ENCODE peak calls at places on chromosomes 4 and X, in seven cellular contexts. A is mesendoderm, W is IMR-90, I is neuronal stem cell, E is H9, U is H1, M is mesenchymal stem cell. F is an unnamed sample.

GRCh38 chrX:119661486-119661885 is 31.5 kb downstream of the SEPTIN6 start:
- DNase-seq in A (no peak), W (no peak), I (no peak), E (no peak), U (no peak), M (no peak), F (no peak)

GRCh38 chr4:39427477-39428119 is 20.9 kb downstream of the KLB start:
- DNase-seq in A (no peak), W (no peak), I (no peak), E (no peak), U (no peak), M (no peak), F (no peak)

GRCh38 chr4:150070464-150071170 is 7.6 kb upstream of the DCLK2 start:
- DNase-seq in A (peak), W (no peak), I (no peak), E (no peak), U (no peak), M (peak), F (no peak)

GRCh38 chr4:151854731-151855130 is 93.9 kb upstream of the GATB start:
- DNase-seq in A (no peak), W (peak), I (no peak), E (no peak), U (no peak), M (peak), F (no peak)

GRCh38 chr4:149754526-149754925 is 61.1 kb downstream of the IQCM start:
- DNase-seq in A (peak), W (peak), I (no peak), E (no peak), U (no peak), M (peak), F (no peak)

GRCh38 chr4:102521570-102522553 is 20.7 kb downstream of the NFKB1 start:
- DNase-seq in A (no peak), W (no peak), I (no peak), E (no peak), U (no peak), M (no peak), F (no peak)

GRCh38 chrX:34656842-34657780 is at the start of gene TMEM47:
- DNase-seq in A (peak), W (peak), I (peak), E (peak), U (peak), M (peak), F (peak)

GRCh38 chr4:77473509-77473908 is 132.1 kb upstream of the CXCL13 start:
- DNase-seq in A (peak), W (peak), I (no peak), E (peak), U (no peak), M (no peak), F (peak)

GRCh38 chrX:40496728-40497127 is 84.0 kb upstream of the ATP6AP2 start:
- DNase-seq in A (peak), W (peak), I (no peak), E (peak), U (no peak), M (no peak), F (no peak)

GRCh38 chrX:149495573-149496071 is 9.5 kb downstream of the IDS start:
- DNase-seq in A (peak), W (peak), I (no peak), E (no peak), U (no peak), M (peak), F (peak)

GRCh38 chr4:55553442-55553841 is 6.7 kb upstream of the CLOCK start:
- DNase-seq in A (peak), W (no peak), I (no peak), E (peak), U (peak), M (no peak), F (peak)

GRCh38 chr4:101346312-101346561 is 1.1 kb downstream of the PPP3CA start:
- DNase-seq in A (no peak), W (no peak), I (no peak), E (no peak), U (no peak), M (no peak), F (no peak)

GRCh38 chr4:43253511-43253910 is 361.0 kb downstream of the GRXCR1 start:
- DNase-seq in A (no peak), W (no peak), I (no peak), E (no peak), U (no peak), M (no peak), F (no peak)

GRCh38 chrX:154021131-154021611 is 1.5 kb upstream of the IRAK1 start:
- DNase-seq in A (peak), W (peak), I (no peak), E (no peak), U (no peak), M (peak), F (peak)

GRCh38 chr4:99293357-99293756 is 2.6 kb upstream of the ADH1A start:
- DNase-seq in A (peak), W (no peak), I (no peak), E (no peak), U (no peak), M (no peak), F (no peak)

DNA sequence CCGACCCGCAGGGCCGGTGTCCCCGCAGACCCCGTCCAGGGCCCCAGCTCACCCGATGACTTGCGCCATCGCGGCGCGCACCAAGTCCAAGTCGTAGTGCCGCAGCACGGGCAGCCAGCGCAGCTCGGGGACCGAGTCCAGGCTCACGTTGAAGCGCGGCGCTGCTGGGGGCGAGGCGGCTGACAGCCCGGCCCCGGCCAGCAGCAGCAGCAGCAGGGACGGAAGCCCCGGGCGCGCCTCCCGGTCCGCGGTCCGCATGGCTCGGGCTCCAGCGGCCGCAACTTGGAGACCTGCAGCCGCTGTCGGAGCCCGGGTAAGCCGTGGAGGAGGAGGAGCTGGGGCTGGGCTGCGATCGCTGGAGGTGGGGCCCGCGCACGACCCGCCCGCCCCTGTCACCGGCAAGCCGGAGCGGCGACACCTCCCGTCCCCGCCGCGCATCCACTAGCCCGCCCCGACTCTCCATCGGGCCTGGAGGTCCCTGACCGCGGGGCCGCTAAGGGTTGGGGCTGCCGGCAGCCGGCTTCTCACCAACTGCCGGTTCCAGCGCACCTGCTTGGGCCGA is at the start of gene NAAA:
- DNase-seq in A (peak), W (peak), I (peak), E (peak), U (peak), M (peak), F (peak)
- H3K27ac ChIP-seq in A (no peak), W (peak), I (no peak), E (no peak), U (no peak), M (peak), F (no peak)

GRCh38 chr4:145823743-145824142 is 114.9 kb downstream of the ZNF827 start:
- DNase-seq in A (no peak), W (no peak), I (no peak), E (no peak), U (no peak), M (no peak), F (no peak)
- H2BK5ac ChIP-seq in A (no peak), W (no peak), I (no peak), E (no peak), U (no peak), M (no peak), F (no peak)

GRCh38 chr4:40577588-40578253 is 51.9 kb downstream of the RBM47 start:
- DNase-seq in A (peak), W (no peak), I (no peak), E (no peak), U (no peak), M (no peak), F (no peak)
- H3K27ac ChIP-seq in A (no peak), W (peak), I (no peak), E (no peak), U (no peak), M (peak), F (peak)

GRCh38 chr4:141669501-141669900 is 33.1 kb downstream of the IL15 start:
- DNase-seq in A (no peak), W (no peak), I (no peak), E (no peak), U (no peak), M (no peak), F (no peak)
- H2BK5ac ChIP-seq in A (no peak), W (no peak), I (no peak), E (no peak), U (no peak), M (no peak), F (no peak)

GRCh38 chr4:38162240-38162784 is 202.1 kb downstream of the PTTG2 start:
- DNase-seq in A (no peak), W (peak), I (peak), E (no peak), U (no peak), M (peak), F (no peak)
- H3K27ac ChIP-seq in A (no peak), W (peak), I (no peak), E (no peak), U (no peak), M (peak), F (no peak)

DNA sequence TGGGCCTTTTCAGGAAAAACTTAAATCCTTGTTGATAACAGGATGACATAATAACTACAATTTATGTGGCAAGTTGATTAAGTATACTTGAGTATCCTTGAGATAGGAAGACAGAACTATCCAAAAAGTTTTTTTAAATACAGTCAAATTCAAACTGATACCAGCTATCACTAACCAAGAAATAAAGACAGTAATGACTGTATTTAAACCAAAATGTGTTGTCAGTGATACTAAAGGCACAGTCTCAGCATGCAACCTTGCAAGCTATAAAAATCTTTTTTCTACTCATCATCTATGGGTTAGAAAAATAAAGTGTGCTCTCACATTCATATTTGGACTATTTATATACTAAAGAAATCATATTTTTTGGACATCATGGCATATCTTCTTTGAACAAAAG is 64.7 kb downstream of the PAPSS1 start:
- DNase-seq in A (no peak), W (no peak), I (no peak), E (no peak), U (no peak), M (no peak), F (no peak)
- H2BK5ac ChIP-seq in A (no peak), W (no peak), I (no peak), E (no peak), U (no peak), M (no peak), F (no peak)

DNA sequence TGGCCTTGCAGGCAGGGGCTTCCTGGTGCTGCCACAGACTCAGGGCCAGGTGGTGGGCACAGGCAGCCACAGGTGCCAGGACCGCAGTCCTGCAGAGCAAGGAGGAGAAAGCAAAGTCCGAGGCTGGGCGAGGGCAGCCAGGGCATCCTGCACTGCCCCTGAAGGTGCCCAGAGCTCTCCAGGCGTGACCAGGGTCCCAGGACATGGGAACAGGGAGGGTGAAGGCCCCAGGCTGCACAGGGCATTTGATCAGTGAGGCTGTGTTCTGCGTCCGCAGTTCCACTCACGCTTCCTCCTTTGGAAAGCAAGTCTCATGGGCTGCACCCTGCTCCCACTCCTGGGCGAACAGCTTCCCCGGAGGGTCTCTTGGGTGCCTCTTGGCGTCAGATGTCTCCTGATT is 3.0 kb downstream of the SH3TC1 start:
- DNase-seq in A (no peak), W (no peak), I (no peak), E (no peak), U (no peak), M (no peak), F (no peak)
- H3K27ac ChIP-seq in A (no peak), W (no peak), I (no peak), E (no peak), U (no peak), M (no peak), F (no peak)

GRCh38 chr4:83569429-83569828 is 33.5 kb downstream of the GPAT3 start:
- DNase-seq in A (no peak), W (no peak), I (no peak), E (no peak), U (no peak), M (no peak), F (no peak)
- H2BK5ac ChIP-seq in A (no peak), W (no peak), I (no peak), E (no peak), U (no peak), M (no peak), F (no peak)

GRCh38 chrX:24023538-24023937 is 3.4 kb downstream of the KLHL15 start:
- DNase-seq in A (no peak), W (no peak), I (no peak), E (no peak), U (no peak), M (no peak), F (no peak)
- H3K27ac ChIP-seq in A (no peak), W (no peak), I (no peak), E (no peak), U (no peak), M (no peak), F (no peak)